ENCODE peak calls at places on chromosome 4, in eight cellular contexts. O is HCT116, M is endothelial cell of umbilical vein, R is H1, B is SK-N-SH, L is HepG2, F is GM12878, E is K562. N is an unnamed sample.

GRCh38 chr4:109352941-109353340 is 50.5 kb upstream of the COL25A1 start:
- DNase-seq in B (no peak), O (no peak), L (no peak), M (no peak), E (no peak), R (no peak), F (no peak), N (no peak)

GRCh38 chr4:48681856-48682255 is 98.2 kb downstream of the FRYL start:
- DNase-seq in E (no peak), L (peak; percentile 5), F (peak; percentile 35), R (no peak), M (peak; percentile 73), O (no peak), B (no peak), N (no peak)

GRCh38 chr4:1856920-1857699 is 1.2 kb upstream of the LETM1 start:
- DNase-seq in B (peak; percentile 67), L (no peak), F (no peak), E (peak; percentile 43), M (no peak), O (no peak), R (no peak), N (no peak)

GRCh38 chr4:4421356-4421755 is 34.5 kb downstream of the NSG1 start:
- DNase-seq in B (no peak), E (no peak), O (no peak), F (no peak), R (no peak), M (no peak), L (no peak), N (no peak)

GRCh38 chr4:39812500-39812899 is 114.6 kb downstream of the UBE2K start:
- DNase-seq in L (no peak), E (no peak), B (no peak), M (no peak), F (no peak), R (no peak), O (no peak), N (no peak)

GRCh38 chr4:62948108-62948507 is 1461.1 kb downstream of the TECRL start:
- DNase-seq in L (no peak), O (no peak), M (no peak), B (no peak), F (no peak), R (no peak), E (no peak), N (no peak)

GRCh38 chr4:16585053-16585452 is 313.4 kb downstream of the LDB2 start:
- DNase-seq in O (no peak), F (no peak), M (no peak), E (no peak), L (no peak), B (no peak), R (no peak), N (no peak)

GRCh38 chr4:151000747-151001429 is 14.2 kb downstream of the LRBA start:
- DNase-seq in L (no peak), E (no peak), O (no peak), B (no peak), R (no peak), M (no peak), F (no peak), N (no peak)

GRCh38 chr4:165991325-165992180 is 118.5 kb downstream of the TLL1 start:
- DNase-seq in M (no peak), F (no peak), E (no peak), R (no peak), O (no peak), L (no peak), B (no peak), N (no peak)

GRCh38 chr4:75555294-75556164 is at the start of gene ODAPH:
- DNase-seq in E (no peak), B (no peak), R (no peak), L (no peak), O (no peak), F (peak; percentile 42), M (no peak), N (no peak)

GRCh38 chr4:32462944-32463343 is 1742.8 kb downstream of the PCDH7 start:
- DNase-seq in F (no peak), O (peak; percentile 27), M (peak; percentile 5), R (no peak), B (no peak), E (no peak), L (peak; percentile 22), N (no peak)

GRCh38 chr4:68375667-68376559 is 26.0 kb upstream of the YTHDC1 start:
- DNase-seq in R (no peak), M (peak; percentile 67), B (peak; percentile 65), F (no peak), E (peak; percentile 13), O (peak; percentile 81), L (peak; percentile 66), N (peak; percentile 40)

GRCh38 chr4:6687947-6688878 is 5.5 kb upstream of the S100P start:
- DNase-seq in L (peak; percentile 57), R (no peak), O (no peak), M (no peak), E (no peak), B (no peak), F (no peak), N (no peak)

GRCh38 chr4:84878090-84878489 is 88.4 kb downstream of the WDFY3 start:
- DNase-seq in L (no peak), R (no peak), B (no peak), O (no peak), M (peak; percentile 70), E (no peak), F (no peak), N (no peak)

GRCh38 chr4:13547563-13548041 is 3.3 kb upstream of the NKX3-2 start:
- DNase-seq in M (no peak), L (no peak), B (peak; percentile 56), O (no peak), R (no peak), F (no peak), E (no peak), N (no peak)

GRCh38 chr4:2832309-2832980 is 11.2 kb upstream of the ADD1 start:
- DNase-seq in F (no peak), M (no peak), E (no peak), B (peak; percentile 17), R (no peak), O (no peak), L (no peak), N (no peak)

GRCh38 chr4:136009258-136009832 is 1522.9 kb downstream of the PCDH18 start:
- DNase-seq in B (no peak), O (no peak), F (no peak), L (no peak), R (no peak), M (no peak), E (no peak), N (no peak)

GRCh38 chr4:153401501-153401900 is 57.0 kb downstream of the MND1 start:
- DNase-seq in B (no peak), O (no peak), F (no peak), L (no peak), M (no peak), R (no peak), E (no peak), N (no peak)

GRCh38 chr4:42397635-42398447 is 553 bp downstream of the SHISA3 start:
- DNase-seq in E (no peak), O (no peak), M (peak; percentile 56), F (no peak), R (no peak), B (peak; percentile 81), L (no peak), N (no peak)

GRCh38 chr4:107391630-107392028 is 328.4 kb downstream of the PAPSS1 start:
- DNase-seq in L (no peak), E (no peak), M (no peak), B (no peak), R (no peak), F (no peak), O (no peak), N (peak; percentile 60)

GRCh38 chr4:89829470-89830138 is 7.4 kb downstream of the SNCA start:
- DNase-seq in E (no peak), M (no peak), R (no peak), O (no peak), F (peak; percentile 27), L (peak; percentile 20), B (no peak), N (no peak)
- H3K9ac ChIP-seq in E (no peak overlapping the region), M (no peak overlapping the region), R (no peak overlapping the region), O (no peak overlapping the region), F (no peak overlapping the region), L (no peak overlapping the region), B (no peak overlapping the region), N (no peak overlapping the region)

GRCh38 chr4:121397941-121398601 is 17.3 kb upstream of the QRFPR start:
- DNase-seq in O (no peak), F (no peak), E (no peak), R (no peak), M (no peak), B (no peak), L (no peak), N (no peak)
- TF ChIP-seq POLR2AphosphoS5 in O (no peak), F (no peak), E (no peak), R (no peak), M (no peak), B (no peak), L (no peak), N (no peak)

DNA sequence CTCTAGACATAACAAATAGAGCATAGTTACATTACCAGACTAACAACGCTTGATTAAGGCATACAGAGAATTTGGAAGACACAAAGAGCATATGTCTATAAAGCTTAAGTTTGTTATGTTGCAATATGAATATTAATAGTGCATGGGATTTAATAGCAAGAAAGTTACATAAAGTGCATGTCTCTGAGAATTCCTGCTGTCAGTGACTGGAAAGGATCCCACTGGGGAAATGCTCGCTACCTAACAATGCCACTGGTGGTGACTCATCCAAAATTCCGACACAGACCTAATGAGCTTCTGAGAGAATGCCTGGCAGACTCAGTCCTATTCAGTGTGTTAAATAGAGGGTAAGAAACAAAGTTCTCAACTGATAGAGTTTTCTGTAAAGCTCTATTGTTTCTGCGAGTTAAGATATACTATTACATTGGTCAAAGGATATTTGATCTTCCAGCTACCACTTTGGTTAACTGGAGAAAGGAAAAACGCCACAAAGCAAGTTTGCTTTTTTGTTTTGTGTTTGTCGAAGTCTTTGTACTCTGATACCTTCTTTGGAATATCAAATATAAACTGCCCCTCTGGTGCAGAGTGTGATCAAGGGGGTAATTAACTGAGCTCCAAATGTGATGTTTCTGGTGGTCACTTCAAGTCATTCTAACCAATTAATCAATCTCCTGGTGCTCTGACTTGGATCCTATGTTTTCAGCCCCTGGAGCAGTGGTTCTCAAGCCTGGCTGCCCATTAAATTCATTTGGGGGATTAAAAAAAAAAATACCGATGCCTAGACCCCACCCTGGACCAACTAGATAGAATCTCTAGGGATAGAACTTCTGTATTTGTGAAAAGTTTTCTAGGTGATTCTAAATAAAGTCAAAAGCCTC is 107.9 kb downstream of the PALLD start:
- DNase-seq in E (no peak), M (peak; percentile 96), O (peak; percentile 68), L (no peak), F (no peak), B (no peak), R (no peak), N (peak; percentile 94)
- H3K9ac ChIP-seq in E (no peak overlapping the region), M (peak overlapping the region; percentile 22), O (peak overlapping the region; percentile 46), L (no peak overlapping the region), F (no peak overlapping the region), B (no peak overlapping the region), R (no peak overlapping the region), N (peak overlapping the region; percentile 13)

GRCh38 chr4:79471309-79471708 is 63.3 kb upstream of the GK2 start:
- DNase-seq in L (no peak), E (no peak), F (no peak), M (no peak), R (no peak), B (no peak), O (no peak), N (no peak)

GRCh38 chr4:79476196-79476595 is 68.2 kb upstream of the GK2 start:
- DNase-seq in F (no peak), M (no peak), B (no peak), E (no peak), L (no peak), R (no peak), O (no peak), N (no peak)

GRCh38 chr4:79467246-79467932 is 59.4 kb upstream of the GK2 start:
- DNase-seq in O (no peak), M (no peak), F (no peak), B (no peak), R (no peak), L (no peak), E (no peak), N (no peak)

GRCh38 chr4:79472693-79473552 is 64.9 kb upstream of the GK2 start:
- DNase-seq in L (no peak), E (no peak), M (no peak), B (no peak), F (no peak), O (no peak), R (no peak), N (no peak)
- TF ChIP-seq POLR2AphosphoS5 in L (no peak), E (no peak), M (no peak), B (no peak), F (no peak), O (no peak), R (no peak), N (no peak)